ENCODE peak calls at places on chromosome 7, in seven cellular contexts. I is activated CD8-positive, alpha-beta memory T cell treated with anti-CD3 and anti-CD28 coated beads for 48 hours; P is stimulated activated CD4-positive, alpha-beta T cell treated with anti-CD3 and anti-CD28 coated beads, TNF-alpha, amount 100 ng/mL, for 24 hours; N is mucosa of gallbladder; L is aorta; Q is keratinocyte; Z is skeletal muscle cell. R is an unnamed sample.

GRCh38 chr7:137658194-137658900 is 188.4 kb downstream of the DGKI start:
- DNase-seq in I (no peak), P (no peak), N (no peak), L (no peak), Q (no peak), Z (no peak), R (no peak)

GRCh38 chr7:129376076-129376777 is 58.0 kb upstream of the STRIP2 start:
- DNase-seq in I (no peak), P (peak; percentile 38), N (peak; percentile 73), L (no peak), Q (peak; percentile 36), Z (no peak), R (no peak)

GRCh38 chr7:98284335-98285036 is 3.0 kb downstream of the BRI3 start:
- DNase-seq in I (no peak), P (no peak), N (peak; percentile 80), L (peak; percentile 93), Q (no peak), Z (no peak), R (no peak)

GRCh38 chr7:95180-95862 is 97.0 kb upstream of the FAM20C start:
- DNase-seq in I (no peak), P (no peak), N (no peak), L (no peak), Q (no peak), Z (peak; percentile 42), R (no peak)

GRCh38 chr7:64628192-64628591 is 37.7 kb upstream of the ZNF107 start:
- DNase-seq in I (no peak), P (no peak), N (no peak), L (no peak), Q (no peak), Z (no peak), R (peak; percentile 73)

GRCh38 chr7:54037873-54038272 is 504.3 kb upstream of the VSTM2A start:
- DNase-seq in I (no peak), P (no peak), N (no peak), L (no peak), Q (no peak), Z (no peak), R (no peak)

GRCh38 chr7:42677751-42678231 is 234.1 kb downstream of the C7orf25 start:
- DNase-seq in I (no peak), P (no peak), N (no peak), L (no peak), Q (peak; percentile 21), Z (peak; percentile 98), R (peak; percentile 78)

GRCh38 chr7:66913118-66914049 is 7.6 kb upstream of the TMEM248 start:
- DNase-seq in I (no peak), P (no peak), N (no peak), L (no peak), Q (no peak), Z (no peak), R (no peak)

GRCh38 chr7:38512704-38513103 is 118.5 kb downstream of the AMPH start:
- DNase-seq in I (no peak), P (no peak), N (no peak), L (no peak), Q (no peak), Z (no peak), R (no peak)

GRCh38 chr7:155885162-155886160 is 73.2 kb upstream of the SHH start:
- DNase-seq in I (no peak), P (no peak), N (peak; percentile 40), L (peak; percentile 71), Q (no peak), Z (peak; percentile 58), R (peak; percentile 8)

GRCh38 chr7:69374036-69374420 is 224.2 kb upstream of the AUTS2 start:
- DNase-seq in I (no peak), P (no peak), N (peak; percentile 42), L (no peak), Q (no peak), Z (no peak), R (no peak)

GRCh38 chr7:71868797-71869196 is 543.3 kb downstream of the CALN1 start:
- DNase-seq in I (no peak), P (no peak), N (no peak), L (no peak), Q (peak; percentile 11), Z (peak; percentile 47), R (peak; percentile 27)

GRCh38 chr7:17289074-17289665 is 9.3 kb upstream of the AHR start:
- DNase-seq in I (no peak), P (no peak), N (peak; percentile 45), L (no peak), Q (no peak), Z (no peak), R (no peak)

R was measured in epithelial cell of prostate.